ENCODE peak calls at places on chromosome 18, in five cellular contexts. W, V, R, F and D are unnamed samples.

GRCh38 chr18:42508683-42509347 is 553.8 kb downstream of the PIK3C3 start:
- DNase-seq in W (no peak), V (no peak), R (no peak), F (no peak), D (no peak)

GRCh38 chr18:61681065-61681464 is 211.7 kb downstream of the RNF152 start:
- DNase-seq in W (no peak), V (no peak), R (no peak), F (no peak), D (no peak)

GRCh38 chr18:59141294-59142068 is 1.8 kb downstream of the SEC11C start:
- DNase-seq in W (no peak), V (no peak), R (no peak), F (peak; percentile 15), D (peak; percentile 87)

GRCh38 chr18:49997468-49998045 is 184.2 kb upstream of the ACAA2 start:
- DNase-seq in W (no peak), V (no peak), R (no peak), F (no peak), D (no peak)

GRCh38 chr18:11124054-11124453 is 25.3 kb downstream of the PIEZO2 start:
- DNase-seq in W (no peak), V (no peak), R (no peak), F (no peak), D (no peak)

GRCh38 chr18:6374340-6374739 is 40.4 kb downstream of the L3MBTL4 start:
- DNase-seq in W (no peak), V (no peak), R (no peak), F (no peak), D (no peak)

GRCh38 chr18:42442661-42443060 is 487.6 kb downstream of the PIK3C3 start:
- DNase-seq in W (no peak), V (no peak), R (no peak), F (no peak), D (no peak)

GRCh38 chr18:54229660-54230059 is 5.2 kb upstream of the MBD2 start:
- DNase-seq in W (no peak), V (no peak), R (no peak), F (no peak), D (no peak)

GRCh38 chr18:2881490-2882195 is 34.8 kb downstream of the EMILIN2 start:
- DNase-seq in W (no peak), V (no peak), R (peak; percentile 86), F (no peak), D (no peak)

GRCh38 chr18:11747731-11748130 is 58.7 kb downstream of the GNAL start:
- DNase-seq in W (no peak), V (no peak), R (no peak), F (no peak), D (no peak)

GRCh38 chr18:23864620-23865019 is 149.9 kb upstream of the TTC39C start:
- DNase-seq in W (no peak), V (no peak), R (no peak), F (no peak), D (peak; percentile 51)

GRCh38 chr18:61554946-61555361 is 221.7 kb downstream of the CDH20 start:
- DNase-seq in W (no peak), V (no peak), R (no peak), F (no peak), D (no peak)

GRCh38 chr18:48992791-48993555 is 42.2 kb upstream of the SMAD7 start:
- DNase-seq in W (no peak), V (no peak), R (no peak), F (peak; percentile 62), D (no peak)

GRCh38 chr18:73891572-73892421 is 255.8 kb downstream of the FBXO15 start:
- DNase-seq in W (no peak), V (no peak), R (no peak), F (peak; percentile 15), D (no peak)

GRCh38 chr18:46071894-46072867 is at the start of gene PSTPIP2:
- DNase-seq in W (peak; percentile 65), V (peak; percentile 22), R (peak; percentile 55), F (peak; percentile 82), D (no peak)

GRCh38 chr18:71485578-71485977 is 1058.6 kb downstream of the CBLN2 start:
- DNase-seq in W (no peak), V (no peak), R (peak; percentile 85), F (no peak), D (no peak)

GRCh38 chr18:36544036-36544725 is 246.7 kb downstream of the FHOD3 start:
- DNase-seq in W (no peak), V (no peak), R (no peak), F (no peak), D (no peak)

GRCh38 chr18:43876286-43877082 is 599.2 kb upstream of the SYT4 start:
- DNase-seq in W (no peak), V (no peak), R (no peak), F (peak; percentile 29), D (no peak)

GRCh38 chr18:29418136-29418535 is 1241.2 kb upstream of the CDH2 start:
- DNase-seq in W (no peak), V (no peak), R (peak; percentile 39), F (no peak), D (no peak)

GRCh38 chr18:37385846-37386435 is 179.7 kb downstream of the CELF4 start:
- DNase-seq in W (peak; percentile 28), V (peak; percentile 24), R (peak; percentile 58), F (peak; percentile 59), D (peak; percentile 55)

GRCh38 chr18:33749831-33750230 is 171.8 kb downstream of the ASXL3 start:
- DNase-seq in W (no peak), V (no peak), R (no peak), F (no peak), D (no peak)

GRCh38 chr18:25561923-25562322 is 210.0 kb upstream of the ZNF521 start:
- DNase-seq in W (peak; percentile 35), V (no peak), R (peak; percentile 47), F (peak; percentile 33), D (peak; percentile 31)

GRCh38 chr18:62187543-62188378 is 706 bp downstream of the RELCH start:
- DNase-seq in W (peak; percentile 10), V (no peak), R (peak; percentile 21), F (peak; percentile 62), D (peak; percentile 21)

GRCh38 chr18:27964811-27965210 is 212.1 kb downstream of the CDH2 start:
- DNase-seq in W (no peak), V (no peak), R (no peak), F (no peak), D (no peak)

GRCh38 chr18:74528913-74529312 is 5.4 kb upstream of the CNDP1 start:
- DNase-seq in W (no peak), V (no peak), R (no peak), F (no peak), D (peak; percentile 22)

GRCh38 chr18:66548747-66549146 is 55.1 kb downstream of the CDH19 start:
- DNase-seq in W (no peak), V (no peak), R (no peak), F (no peak), D (no peak)

GRCh38 chr18:69874058-69874457 is 73.6 kb downstream of the CD226 start:
- DNase-seq in W (no peak), V (no peak), R (peak; percentile 50), F (no peak), D (no peak)

GRCh38 chr18:78893396-78894305 is 86.0 kb upstream of the SALL3 start:
- DNase-seq in W (no peak), V (no peak), R (no peak), F (no peak), D (no peak)

GRCh38 chr18:32257073-32257780 is 67.4 kb downstream of the MEP1B start:
- DNase-seq in W (no peak), V (no peak), R (no peak), F (no peak), D (no peak)

GRCh38 chr18:49020621-49021021 is 69.9 kb upstream of the SMAD7 start:
- DNase-seq in W (no peak), V (no peak), R (no peak), F (peak; percentile 19), D (no peak)

GRCh38 chr18:51162617-51163016 is 34.9 kb downstream of the MEX3C start:
- DNase-seq in W (no peak), V (no peak), R (no peak), F (no peak), D (peak; percentile 17)

GRCh38 chr18:323253-323622 is 55.4 kb upstream of the THOC1 start:
- DNase-seq in W (no peak), V (no peak), R (peak; percentile 17), F (peak; percentile 66), D (no peak)

GRCh38 chr18:59423251-59423650 is 64.2 kb upstream of the LMAN1 start:
- DNase-seq in W (no peak), V (no peak), R (peak; percentile 42), F (no peak), D (no peak)

GRCh38 chr18:49849331-49850217 is 36.2 kb upstream of the ACAA2 start:
- DNase-seq in W (peak; percentile 26), V (peak; percentile 96), R (peak; percentile 87), F (peak; percentile 93), D (no peak)

GRCh38 chr18:49251451-49251850 is 209.0 kb downstream of the DYM start:
- DNase-seq in W (no peak), V (no peak), R (no peak), F (peak; percentile 15), D (no peak)

GRCh38 chr18:57430983-57431382 is 4.2 kb upstream of the ONECUT2 start:
- DNase-seq in W (no peak), V (no peak), R (no peak), F (no peak), D (no peak)

GRCh38 chr18:596288-596881 is 403 bp upstream of the CLUL1 start:
- DNase-seq in W (peak; percentile 90), V (peak; percentile 47), R (no peak), F (peak; percentile 86), D (peak; percentile 76)

GRCh38 chr18:79934311-79935097 is 16.9 kb downstream of the SLC66A2 start:
- DNase-seq in W (peak; percentile 13), V (no peak), R (no peak), F (peak; percentile 64), D (no peak)
- TF ChIP-seq CTCF in W (no peak), V (no peak), R (no peak), F (peak; percentile 23), D (no peak)

GRCh38 chr18:13137041-13137938 is 81.3 kb upstream of the LDLRAD4 start:
- DNase-seq in W (no peak), V (no peak), R (no peak), F (no peak), D (peak; percentile 14)
- TF ChIP-seq EZH2 in W (no peak), V (no peak), R (no peak), F (no peak), D (no peak)

DNA sequence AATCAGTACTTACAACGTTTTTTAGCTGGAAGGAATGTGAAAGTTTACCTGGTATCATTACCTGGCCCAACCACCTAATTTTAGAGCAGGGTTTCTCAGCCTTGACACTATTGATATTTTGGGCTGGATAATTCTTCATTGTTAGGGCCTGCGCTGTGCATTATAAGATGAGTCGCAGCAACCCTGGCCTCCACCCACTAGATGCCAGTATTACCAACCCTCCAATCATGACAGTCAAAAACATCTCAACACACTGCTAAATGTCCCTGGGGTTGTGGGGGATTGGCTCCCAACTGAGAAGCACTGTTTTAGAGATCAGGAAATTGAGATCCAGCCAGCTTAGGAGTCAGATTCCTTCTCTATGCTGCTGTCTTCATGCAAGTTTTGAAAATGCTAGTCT is 265.3 kb upstream of the TCF4 start:
- DNase-seq in W (no peak), V (no peak), R (no peak), F (no peak), D (no peak)
- TF ChIP-seq CTCF in W (no peak), V (no peak), R (no peak), F (no peak), D (no peak)

GRCh38 chr18:22560283-22560627 is 142.5 kb upstream of the CTAGE1 start:
- DNase-seq in W (no peak), V (no peak), R (no peak), F (no peak), D (no peak)
- TF ChIP-seq EZH2 in W (no peak), V (no peak), R (no peak), F (no peak), D (no peak)

GRCh38 chr18:7872569-7872968 is 305.5 kb downstream of the PTPRM start:
- DNase-seq in W (no peak), V (peak; percentile 71), R (peak; percentile 56), F (peak; percentile 55), D (no peak)
- TF ChIP-seq CTCF in W (no peak), V (peak; percentile 48), R (peak; percentile 20), F (peak; percentile 30), D (no peak)